ENCODE peak calls at places on chromosomes 12 and 14, in five cellular contexts. H is BJ, D is mucosa of gallbladder, T is GM12864, Z is left ventricle myocardium inferior. I is an unnamed sample.

GRCh38 chr12:77102691-77103090 is 37.3 kb upstream of the E2F7 start:
- DNase-seq in T (no peak), D (no peak), Z (no peak), H (no peak), I (no peak)

GRCh38 chr12:26295001-26295400 is 99.6 kb downstream of the SSPN start:
- DNase-seq in T (no peak), H (no peak), D (no peak), Z (no peak), I (no peak)

GRCh38 chr12:128268348-128268725 is 1.4 kb downstream of the TMEM132C start:
- DNase-seq in H (no peak), D (no peak), T (no peak), Z (no peak), I (no peak)

GRCh38 chr12:58310368-58310767 is 369.0 kb downstream of the ATP23 start:
- DNase-seq in H (peak; percentile 9), D (no peak), Z (no peak), T (no peak), I (no peak)

GRCh38 chr12:90908465-90908864 is 46.5 kb downstream of the CCER1 start:
- DNase-seq in Z (no peak), D (no peak), T (no peak), H (no peak), I (no peak)

GRCh38 chr12:94622475-94622874 is 27.9 kb downstream of the TMCC3 start:
- DNase-seq in H (no peak), T (no peak), D (no peak), Z (no peak), I (no peak)

GRCh38 chr12:51323317-51323960 is 535 bp downstream of the BIN2 start:
- DNase-seq in D (no peak), Z (no peak), H (no peak), T (no peak), I (no peak)

GRCh38 chr12:56469007-56469930 is 891 bp downstream of the SPRYD4 start:
- DNase-seq in H (no peak), Z (no peak), D (no peak), T (no peak), I (peak; percentile 32)

GRCh38 chr12:81987351-81987750 is 228.2 kb upstream of the PPFIA2 start:
- DNase-seq in H (no peak), Z (no peak), T (no peak), D (no peak), I (no peak)

GRCh38 chr12:78531831-78532230 is 332.7 kb upstream of the SYT1 start:
- DNase-seq in H (no peak), T (no peak), Z (no peak), D (no peak), I (no peak)

GRCh38 chr14:25431211-25432076 is 381.5 kb upstream of the STXBP6 start:
- DNase-seq in Z (no peak), H (no peak), T (no peak), D (peak; percentile 43), I (peak; percentile 32)

GRCh38 chr12:56154246-56154771 is 1.9 kb downstream of the MYL6B start:
- DNase-seq in H (no peak), Z (no peak), D (no peak), T (no peak), I (no peak)

GRCh38 chr12:50665170-50665569 is 98.7 kb upstream of the ATF1 start:
- DNase-seq in Z (no peak), D (no peak), T (no peak), H (no peak), I (no peak)

GRCh38 chr12:131963381-131963780 is 13.6 kb downstream of the EP400 start:
- DNase-seq in Z (no peak), D (no peak), H (no peak), T (no peak), I (no peak)

GRCh38 chr14:76882646-76883045 is 56.4 kb downstream of the LRRC74A start:
- DNase-seq in T (no peak), H (no peak), D (peak; percentile 32), Z (no peak), I (no peak)

I was measured in stomach.